ENCODE peak calls at places on chromosome 17, in nine cellular contexts. S, Q, A, C, G, H, D, O and B are unnamed samples.
A peak's percentile ranks its signal among the peaks of the same experiment; 100 is the strongest.

GRCh38 chr17:35313875-35314409 is 59.5 kb downstream of the SLFN11 start:
- DNase-seq in Q (no peak), C (no peak), H (peak; percentile 14), A (no peak), S (peak; percentile 0), O (peak; percentile 70), G (no peak), D (no peak), B (no peak)

GRCh38 chr17:70084476-70084875 is 9.5 kb downstream of the KCNJ16 start:
- DNase-seq in Q (no peak), A (no peak), S (peak; percentile 29), H (no peak), D (no peak), C (no peak), G (no peak), O (no peak), B (peak; percentile 37)

GRCh38 chr17:6070895-6071511 is 824 bp downstream of the WSCD1 start:
- DNase-seq in Q (no peak), D (no peak), H (peak; percentile 27), G (no peak), A (no peak), S (no peak), O (peak; percentile 29), C (no peak), B (peak; percentile 24)

GRCh38 chr17:82065193-82065637 is 389 bp downstream of the DUS1L start:
- DNase-seq in D (no peak), A (peak; percentile 31), C (no peak), O (no peak), Q (no peak), G (no peak), S (peak; percentile 76), H (no peak), B (peak; percentile 61)

GRCh38 chr17:30824002-30824355 is 513 bp downstream of the CRLF3 start:
- DNase-seq in H (peak; percentile 43), A (no peak), O (peak; percentile 21), D (peak; percentile 5), Q (no peak), S (peak; percentile 50), C (no peak), G (no peak), B (no peak)

GRCh38 chr17:64264891-64265290 is 1.8 kb upstream of the TEX2 start:
- DNase-seq in D (no peak), G (no peak), H (no peak), A (no peak), S (peak; percentile 31), Q (no peak), O (no peak), C (no peak), B (peak; percentile 24)

GRCh38 chr17:16363749-16364536 is 10.7 kb upstream of the CENPV start:
- DNase-seq in Q (no peak), D (peak; percentile 83), S (peak; percentile 69), A (peak; percentile 84), G (peak; percentile 51), H (peak; percentile 80), C (peak; percentile 89), O (peak; percentile 68), B (peak; percentile 86)

GRCh38 chr17:4562000-4562969 is 1.9 kb upstream of the GGT6 start:
- DNase-seq in C (no peak), A (no peak), D (no peak), G (no peak), H (no peak), Q (no peak), S (no peak), O (no peak), B (no peak)

GRCh38 chr17:4551141-4551540 is 4.0 kb downstream of the MYBBP1A start:
- DNase-seq in Q (no peak), H (no peak), D (peak; percentile 33), O (no peak), G (no peak), S (peak; percentile 38), C (no peak), A (no peak), B (no peak)

GRCh38 chr17:6712058-6712853 is 913 bp downstream of the SLC13A5 start:
- DNase-seq in C (no peak), H (no peak), D (peak; percentile 21), S (peak; percentile 19), Q (no peak), G (peak; percentile 79), A (peak; percentile 60), O (no peak), B (no peak)

GRCh38 chr17:2612630-2613029 is 19.2 kb downstream of the PAFAH1B1 start:
- DNase-seq in C (no peak), S (no peak), H (no peak), G (no peak), Q (no peak), A (no peak), D (no peak), O (no peak), B (no peak)

GRCh38 chr17:2611627-2612026 is 18.2 kb downstream of the PAFAH1B1 start:
- DNase-seq in A (no peak), C (no peak), G (no peak), H (no peak), O (no peak), Q (no peak), D (no peak), S (no peak), B (no peak)

GRCh38 chr17:2610640-2611175 is 17.3 kb downstream of the PAFAH1B1 start:
- DNase-seq in C (no peak), D (no peak), S (no peak), H (no peak), G (no peak), Q (no peak), O (no peak), A (no peak), B (no peak)

GRCh38 chr17:2613089-2613808 is 19.8 kb downstream of the PAFAH1B1 start:
- DNase-seq in O (no peak), A (no peak), S (no peak), C (no peak), Q (no peak), D (no peak), G (no peak), H (no peak), B (no peak)

GRCh38 chr17:2615882-2616281 is 22.4 kb downstream of the PAFAH1B1 start:
- DNase-seq in Q (no peak), C (no peak), H (no peak), A (no peak), S (no peak), G (no peak), O (no peak), D (no peak), B (no peak)
- H3K4me3 ChIP-seq in Q (no peak overlapping the region), C (no peak overlapping the region), H (no peak overlapping the region), A (no peak overlapping the region), S (no peak overlapping the region), G (no peak overlapping the region), O (no peak overlapping the region), D (no peak overlapping the region), B (no peak overlapping the region)

GRCh38 chr17:78272181-78272913 is 40.9 kb downstream of the TMEM235 start:
- DNase-seq in S (no peak), C (no peak), D (no peak), O (peak; percentile 55), Q (no peak), G (peak; percentile 87), H (peak; percentile 83), A (peak; percentile 93), B (no peak)
- H3K4me3 ChIP-seq in S (no peak overlapping the region), C (no peak overlapping the region), D (no peak overlapping the region), O (no peak overlapping the region), Q (no peak overlapping the region), G (no peak overlapping the region), H (no peak overlapping the region), A (no peak overlapping the region), B (no peak overlapping the region)

GRCh38 chr17:65787503-65787902 is 226.1 kb upstream of the AXIN2 start:
- DNase-seq in O (no peak), H (no peak), C (no peak), G (no peak), Q (no peak), A (no peak), S (no peak), D (no peak), B (no peak)
- H3K4me3 ChIP-seq in O (no peak overlapping the region), H (no peak overlapping the region), C (no peak overlapping the region), G (no peak overlapping the region), Q (no peak overlapping the region), A (no peak overlapping the region), S (no peak overlapping the region), D (no peak overlapping the region), B (no peak overlapping the region)

GRCh38 chr17:32941419-32942032 is 13.6 kb downstream of the TMEM98 start:
- DNase-seq in O (no peak), Q (no peak), S (no peak), D (no peak), H (no peak), G (no peak), C (no peak), A (no peak), B (no peak)

GRCh38 chr17:32936157-32936893 is 8.4 kb downstream of the TMEM98 start:
- DNase-seq in O (no peak), G (no peak), C (no peak), Q (no peak), A (no peak), S (no peak), D (no peak), H (no peak), B (no peak)

GRCh38 chr17:32940706-32941390 is 12.9 kb downstream of the TMEM98 start:
- DNase-seq in A (no peak), Q (no peak), D (no peak), G (no peak), C (no peak), O (no peak), H (no peak), S (no peak), B (no peak)

GRCh38 chr17:32933881-32934280 is 5.9 kb downstream of the TMEM98 start:
- DNase-seq in A (no peak), Q (no peak), C (no peak), S (peak; percentile 11), H (no peak), O (no peak), D (no peak), G (no peak), B (peak; percentile 5)

GRCh38 chr17:32936894-32937500 is 9.0 kb downstream of the TMEM98 start:
- DNase-seq in G (peak; percentile 90), Q (peak; percentile 27), C (peak; percentile 76), O (peak; percentile 41), D (peak; percentile 67), S (peak; percentile 75), H (peak; percentile 78), A (peak; percentile 92), B (peak; percentile 75)
- H3K4me3 ChIP-seq in G (no peak overlapping the region), Q (no peak overlapping the region), C (no peak overlapping the region), O (no peak overlapping the region), D (no peak overlapping the region), S (no peak overlapping the region), H (no peak overlapping the region), A (no peak overlapping the region), B (no peak overlapping the region)

DNA sequence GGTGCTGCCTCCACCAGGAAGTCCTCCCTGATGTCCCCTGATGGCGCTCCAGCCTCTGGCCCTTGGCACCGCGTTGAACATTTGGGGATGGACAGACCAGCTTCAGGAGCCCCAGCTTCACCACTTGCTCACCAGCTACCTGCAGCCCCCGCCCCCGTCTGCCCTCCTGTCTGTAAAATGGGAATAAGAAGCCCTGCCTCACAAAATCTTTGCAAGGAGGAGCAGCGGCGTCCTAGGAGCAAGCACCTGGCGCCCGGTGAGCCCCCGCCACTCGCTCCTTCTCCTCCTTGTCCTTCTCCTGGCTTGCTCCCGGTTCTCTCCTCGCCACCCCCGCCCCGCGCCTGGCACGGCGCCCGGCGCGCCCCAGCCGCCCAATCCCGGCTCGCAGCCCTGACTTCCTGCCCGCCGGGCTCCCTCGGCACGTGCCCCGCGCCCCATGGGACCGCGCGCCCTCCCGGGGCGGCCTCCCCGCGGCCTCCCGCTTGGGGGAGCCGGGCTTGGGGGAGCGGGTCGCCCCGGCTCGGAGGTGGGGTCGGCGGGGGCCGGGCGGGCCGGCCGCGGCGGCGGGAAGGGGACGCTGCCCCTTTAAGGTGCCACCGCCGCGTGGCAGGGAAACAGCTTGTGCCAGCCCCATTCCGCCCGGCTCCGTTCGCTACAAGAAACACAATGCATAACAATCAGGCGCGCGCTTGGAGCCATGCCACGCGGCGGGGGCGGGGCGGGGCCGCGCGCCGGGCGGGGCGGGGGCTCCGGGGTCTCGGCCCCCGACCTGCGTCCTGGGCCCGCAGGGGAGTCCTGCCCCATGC is 9.1 kb upstream of the PPP1R1B start:
- DNase-seq in G (peak; percentile 43), H (peak; percentile 83), C (peak; percentile 33), A (peak; percentile 74), D (peak; percentile 60), S (peak; percentile 83), O (peak; percentile 48), Q (no peak), B (peak; percentile 81)
- H3K4me3 ChIP-seq in G (peak overlapping the region; percentile 34), H (peak overlapping the region; percentile 62), C (peak overlapping the region; percentile 52), A (peak overlapping the region; percentile 45), D (peak overlapping the region; percentile 45), S (peak overlapping the region; percentile 95), O (peak overlapping the region; percentile 66), Q (peak overlapping the region; percentile 52), B (peak overlapping the region; percentile 57)